ENCODE peak calls at places on chromosomes 12 and 14, in six cellular contexts. One of them, this sample, is unnamed.

GRCh38 chr12:120361506-120362208 is 7.3 kb downstream of the MSI1 start:
- DNase-seq in heart right ventricle: peak
- DNase-seq in BJ: no peak
- DNase-seq in HCT116: no peak
- DNase-seq in GM12865: peak
- DNase-seq in ovary: peak
- DNase-seq in this sample: peak

GRCh38 chr12:113561381-113561780 is 89.7 kb upstream of the LHX5 start:
- DNase-seq in heart right ventricle: no peak
- DNase-seq in BJ: no peak
- DNase-seq in HCT116: no peak
- DNase-seq in GM12865: no peak
- DNase-seq in ovary: no peak
- DNase-seq in this sample: no peak

GRCh38 chr14:33282181-33282580 is 343.5 kb downstream of the NPAS3 start:
- DNase-seq in heart right ventricle: no peak
- DNase-seq in BJ: no peak
- DNase-seq in HCT116: no peak
- DNase-seq in GM12865: no peak
- DNase-seq in ovary: no peak
- DNase-seq in this sample: no peak

GRCh38 chr14:102028733-102029132 is 58.1 kb downstream of the HSP90AA1 start:
- DNase-seq in heart right ventricle: no peak
- DNase-seq in BJ: peak
- DNase-seq in HCT116: no peak
- DNase-seq in GM12865: no peak
- DNase-seq in ovary: no peak
- DNase-seq in this sample: peak

GRCh38 chr12:65938807-65939206 is 114.5 kb downstream of the HMGA2 start:
- DNase-seq in heart right ventricle: no peak
- DNase-seq in BJ: no peak
- DNase-seq in HCT116: no peak
- DNase-seq in GM12865: no peak
- DNase-seq in ovary: no peak
- DNase-seq in this sample: no peak

GRCh38 chr12:113242018-113242418 is 20.8 kb downstream of the TPCN1 start:
- DNase-seq in heart right ventricle: no peak
- DNase-seq in BJ: no peak
- DNase-seq in HCT116: no peak
- DNase-seq in GM12865: no peak
- DNase-seq in ovary: no peak
- DNase-seq in this sample: peak

GRCh38 chr12:2190085-2190484 is 137.3 kb downstream of the CACNA1C start:
- DNase-seq in heart right ventricle: no peak
- DNase-seq in BJ: no peak
- DNase-seq in HCT116: no peak
- DNase-seq in GM12865: no peak
- DNase-seq in ovary: no peak
- DNase-seq in this sample: no peak

GRCh38 chr12:5898874-5899273 is 46.2 kb downstream of the ANO2 start:
- DNase-seq in heart right ventricle: no peak
- DNase-seq in BJ: no peak
- DNase-seq in HCT116: no peak
- DNase-seq in GM12865: no peak
- DNase-seq in ovary: no peak
- DNase-seq in this sample: no peak

GRCh38 chr14:66043921-66044320 is 442.2 kb upstream of the CCDC196 start:
- DNase-seq in heart right ventricle: no peak
- DNase-seq in BJ: no peak
- DNase-seq in HCT116: no peak
- DNase-seq in GM12865: no peak
- DNase-seq in ovary: no peak
- DNase-seq in this sample: peak

GRCh38 chr14:35687335-35687939 is 121.7 kb downstream of the RALGAPA1 start:
- DNase-seq in heart right ventricle: no peak
- DNase-seq in BJ: no peak
- DNase-seq in HCT116: peak
- DNase-seq in GM12865: peak
- DNase-seq in ovary: no peak
- DNase-seq in this sample: peak

GRCh38 chr12:92044435-92044834 is 101.2 kb downstream of the BTG1 start:
- DNase-seq in heart right ventricle: no peak
- DNase-seq in BJ: no peak
- DNase-seq in HCT116: no peak
- DNase-seq in GM12865: no peak
- DNase-seq in ovary: no peak
- DNase-seq in this sample: no peak

GRCh38 chr12:26293612-26294011 is 98.2 kb downstream of the SSPN start:
- DNase-seq in heart right ventricle: no peak
- DNase-seq in BJ: no peak
- DNase-seq in HCT116: no peak
- DNase-seq in GM12865: no peak
- DNase-seq in ovary: no peak
- DNase-seq in this sample: peak

GRCh38 chr14:74583689-74584434 is 28.2 kb downstream of the LTBP2 start:
- DNase-seq in heart right ventricle: no peak
- DNase-seq in BJ: no peak
- DNase-seq in HCT116: peak
- DNase-seq in GM12865: no peak
- DNase-seq in ovary: no peak
- DNase-seq in this sample: peak

GRCh38 chr12:131761638-131762037 is 50.7 kb downstream of the SFSWAP start:
- DNase-seq in heart right ventricle: no peak
- DNase-seq in BJ: no peak
- DNase-seq in HCT116: no peak
- DNase-seq in GM12865: no peak
- DNase-seq in ovary: no peak
- DNase-seq in this sample: no peak

GRCh38 chr12:131368073-131369071 is 342.5 kb upstream of the SFSWAP start:
- DNase-seq in heart right ventricle: no peak
- DNase-seq in BJ: no peak
- DNase-seq in HCT116: no peak
- DNase-seq in GM12865: no peak
- DNase-seq in ovary: peak
- DNase-seq in this sample: no peak

GRCh38 chr14:104367811-104368750 is 211.5 kb upstream of the C14orf180 start:
- DNase-seq in heart right ventricle: peak
- DNase-seq in BJ: no peak
- DNase-seq in HCT116: no peak
- DNase-seq in GM12865: no peak
- DNase-seq in ovary: no peak
- DNase-seq in this sample: no peak

GRCh38 chr14:79093542-79093941 is 923.4 kb downstream of the NRXN3 start:
- DNase-seq in heart right ventricle: no peak
- DNase-seq in BJ: no peak
- DNase-seq in HCT116: no peak
- DNase-seq in GM12865: no peak
- DNase-seq in ovary: no peak
- DNase-seq in this sample: no peak

GRCh38 chr12:19031032-19031431 is 98.5 kb upstream of the PLEKHA5 start:
- DNase-seq in heart right ventricle: no peak
- DNase-seq in BJ: peak
- DNase-seq in HCT116: peak
- DNase-seq in GM12865: no peak
- DNase-seq in ovary: no peak
- DNase-seq in this sample: peak

GRCh38 chr14:91325211-91325610 is 80.7 kb upstream of the GPR68 start:
- DNase-seq in heart right ventricle: no peak
- DNase-seq in BJ: no peak
- DNase-seq in HCT116: no peak
- DNase-seq in GM12865: no peak
- DNase-seq in ovary: no peak
- DNase-seq in this sample: no peak

GRCh38 chr14:24156840-24157239 is 4.2 kb upstream of the IRF9 start:
- DNase-seq in heart right ventricle: no peak
- DNase-seq in BJ: no peak
- DNase-seq in HCT116: no peak
- DNase-seq in GM12865: no peak
- DNase-seq in ovary: no peak
- DNase-seq in this sample: no peak

GRCh38 chr12:94148841-94149780 is 734 bp downstream of the PLXNC1 start:
- DNase-seq in heart right ventricle: peak
- DNase-seq in BJ: no peak
- DNase-seq in HCT116: no peak
- DNase-seq in GM12865: peak
- DNase-seq in ovary: peak
- DNase-seq in this sample: peak

GRCh38 chr12:84604541-84604940 is 308.1 kb downstream of the SLC6A15 start:
- DNase-seq in heart right ventricle: no peak
- DNase-seq in BJ: no peak
- DNase-seq in HCT116: no peak
- DNase-seq in GM12865: no peak
- DNase-seq in ovary: no peak
- DNase-seq in this sample: no peak

GRCh38 chr12:53461059-53461458 is 9.2 kb downstream of the PCBP2 start:
- DNase-seq in heart right ventricle: no peak
- DNase-seq in BJ: no peak
- DNase-seq in HCT116: no peak
- DNase-seq in GM12865: no peak
- DNase-seq in ovary: no peak
- DNase-seq in this sample: no peak
- H3K4me3 ChIP-seq in heart right ventricle: no peak
- H3K4me3 ChIP-seq in BJ: no peak
- H3K4me3 ChIP-seq in HCT116: no peak
- H3K4me3 ChIP-seq in GM12865: no peak
- H3K4me3 ChIP-seq in ovary: no peak
- H3K4me3 ChIP-seq in this sample: no peak

GRCh38 chr12:30807695-30808034 is 52.9 kb upstream of the CAPRIN2 start:
- DNase-seq in heart right ventricle: no peak
- DNase-seq in BJ: no peak
- DNase-seq in HCT116: no peak
- DNase-seq in GM12865: no peak
- DNase-seq in ovary: no peak
- DNase-seq in this sample: no peak
- TF ChIP-seq CTCF in heart right ventricle: no peak
- TF ChIP-seq CTCF in BJ: no peak
- TF ChIP-seq CTCF in HCT116: no peak
- TF ChIP-seq CTCF in GM12865: no peak
- TF ChIP-seq CTCF in ovary: no peak
- TF ChIP-seq CTCF in this sample: no peak

GRCh38 chr14:75753696-75754095 is 92.7 kb downstream of the TTLL5 start:
- DNase-seq in heart right ventricle: no peak
- DNase-seq in BJ: no peak
- DNase-seq in HCT116: no peak
- DNase-seq in GM12865: no peak
- DNase-seq in ovary: no peak
- DNase-seq in this sample: no peak
- H3K4me3 ChIP-seq in heart right ventricle: no peak
- H3K4me3 ChIP-seq in BJ: no peak
- H3K4me3 ChIP-seq in HCT116: no peak
- H3K4me3 ChIP-seq in GM12865: no peak
- H3K4me3 ChIP-seq in ovary: no peak
- H3K4me3 ChIP-seq in this sample: no peak

GRCh38 chr14:21913759-21914158 is 240.1 kb upstream of the OR4E1 start:
- DNase-seq in heart right ventricle: no peak
- DNase-seq in BJ: no peak
- DNase-seq in HCT116: peak
- DNase-seq in GM12865: peak
- DNase-seq in ovary: no peak
- DNase-seq in this sample: peak
- TF ChIP-seq CTCF in heart right ventricle: peak
- TF ChIP-seq CTCF in BJ: peak
- TF ChIP-seq CTCF in HCT116: peak
- TF ChIP-seq CTCF in GM12865: peak
- TF ChIP-seq CTCF in ovary: no peak
- TF ChIP-seq CTCF in this sample: peak